ENCODE peak calls at places on chromosomes 2 and 18, in five cellular contexts. T is adipocyte, P is transverse colon, K is Peyer's patch, Z is SK-N-SH. Q is an unnamed sample.
A peak's percentile ranks its signal among the peaks of the same experiment; 100 is the strongest.

GRCh38 chr2:235008584-235009044 is 56.8 kb downstream of the SH3BP4 start:
- DNase-seq in T (no peak), P (peak; percentile 52), Z (no peak), K (no peak), Q (no peak)

GRCh38 chr2:74571058-74571457 is 16.5 kb downstream of the DOK1 start:
- DNase-seq in T (no peak), P (no peak), K (no peak), Z (no peak), Q (no peak)

GRCh38 chr2:190217616-190218015 is 102.0 kb downstream of the HIBCH start:
- DNase-seq in K (no peak), Z (no peak), T (no peak), P (no peak), Q (no peak)

GRCh38 chr2:99337931-99338580 is 867 bp downstream of the EIF5B start:
- DNase-seq in Z (peak; percentile 18), P (no peak), T (peak; percentile 60), K (no peak), Q (peak; percentile 0)

GRCh38 chr2:229856416-229856815 is 65.4 kb downstream of the TRIP12 start:
- DNase-seq in T (peak; percentile 15), P (no peak), K (no peak), Z (no peak), Q (no peak)

GRCh38 chr2:42281682-42282081 is 79.3 kb downstream of the COX7A2L start:
- DNase-seq in K (no peak), T (no peak), Z (no peak), P (no peak), Q (no peak)

GRCh38 chr2:201797175-201797840 is 9.0 kb upstream of the CDK15 start:
- DNase-seq in P (no peak), Z (no peak), T (peak; percentile 88), K (no peak), Q (no peak)

GRCh38 chr2:72109291-72109690 is 38.4 kb downstream of the CYP26B1 start:
- DNase-seq in P (no peak), K (no peak), Z (no peak), T (no peak), Q (no peak)

GRCh38 chr2:137151731-137152130 is 386.4 kb downstream of the THSD7B start:
- DNase-seq in T (no peak), Z (no peak), P (peak; percentile 44), K (no peak), Q (no peak)

GRCh38 chr2:240444464-240444863 is 9.0 kb downstream of the GPC1 start:
- DNase-seq in P (no peak), T (no peak), Z (no peak), K (no peak), Q (no peak)

GRCh38 chr2:179104736-179105135 is 54.8 kb upstream of the CCDC141 start:
- DNase-seq in T (peak; percentile 41), P (no peak), K (no peak), Z (no peak), Q (no peak)

GRCh38 chr2:62732262-62732777 is 26.8 kb downstream of the EHBP1 start:
- DNase-seq in K (no peak), Z (no peak), P (no peak), T (no peak), Q (no peak)

GRCh38 chr18:55779711-55780590 is 192.0 kb upstream of the TCF4 start:
- DNase-seq in P (peak; percentile 7), T (peak; percentile 79), Z (peak; percentile 85), K (peak; percentile 48), Q (no peak)

GRCh38 chr2:91477731-91478672 is 2786.5 kb downstream of the RPIA start:
- DNase-seq in K (peak; percentile 77), Z (peak; percentile 73), T (peak; percentile 35), P (no peak), Q (no peak)
- H3K27me3 ChIP-seq in K (peaks cover 27% of the 10 kb centered on the region), Z (peaks cover 20% of the 10 kb centered on the region), T (peaks cover 3% of the 10 kb centered on the region), P (peaks cover 56% of the 10 kb centered on the region), Q (peaks cover 9% of the 10 kb centered on the region)

DNA sequence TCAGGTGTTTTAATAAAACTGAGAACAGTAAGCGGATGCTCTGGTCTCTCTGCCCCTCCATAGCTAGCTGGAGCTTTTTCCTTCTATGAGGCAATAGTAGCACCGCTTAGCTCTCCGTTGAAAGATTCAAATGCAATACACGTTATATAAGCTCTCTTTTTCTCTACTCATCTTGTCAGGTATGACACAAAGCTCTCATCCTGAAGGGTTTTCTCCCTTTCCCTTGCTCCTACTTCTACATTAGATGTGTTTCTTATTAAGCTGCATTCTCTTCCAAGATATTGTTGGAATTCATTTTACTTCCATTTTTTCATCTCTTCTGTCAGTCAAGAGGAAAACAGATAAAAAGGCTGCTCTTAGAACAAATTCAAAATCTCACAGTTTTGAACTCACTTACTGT is 434.6 kb upstream of the DDX18 start:
- DNase-seq in K (no peak), P (no peak), T (no peak), Z (no peak), Q (no peak)
- H3K27me3 ChIP-seq in K (no peaks in the 10 kb centered on the region), P (no peaks in the 10 kb centered on the region), T (no peaks in the 10 kb centered on the region), Z (no peaks in the 10 kb centered on the region), Q (no peaks in the 10 kb centered on the region)

GRCh38 chr18:13247506-13247905 is 28.9 kb downstream of the LDLRAD4 start:
- DNase-seq in Z (no peak), P (no peak), K (no peak), T (no peak), Q (no peak)

GRCh38 chr18:13246121-13246520 is 27.6 kb downstream of the LDLRAD4 start:
- DNase-seq in Z (no peak), K (no peak), P (no peak), T (no peak), Q (no peak)

GRCh38 chr18:13244135-13244534 is 25.6 kb downstream of the LDLRAD4 start:
- DNase-seq in K (no peak), P (no peak), T (no peak), Z (no peak), Q (no peak)

GRCh38 chr18:13245481-13246000 is 27.0 kb downstream of the LDLRAD4 start:
- DNase-seq in Z (no peak), T (no peak), P (peak; percentile 25), K (peak; percentile 56), Q (no peak)

GRCh38 chr18:13246591-13246990 is 28.0 kb downstream of the LDLRAD4 start:
- DNase-seq in T (no peak), P (no peak), Z (no peak), K (no peak), Q (no peak)
- H3K27me3 ChIP-seq in T (peaks cover 3% of the 10 kb centered on the region), P (no peaks in the 10 kb centered on the region), Z (no peaks in the 10 kb centered on the region), K (no peaks in the 10 kb centered on the region), Q (no peaks in the 10 kb centered on the region)

DNA sequence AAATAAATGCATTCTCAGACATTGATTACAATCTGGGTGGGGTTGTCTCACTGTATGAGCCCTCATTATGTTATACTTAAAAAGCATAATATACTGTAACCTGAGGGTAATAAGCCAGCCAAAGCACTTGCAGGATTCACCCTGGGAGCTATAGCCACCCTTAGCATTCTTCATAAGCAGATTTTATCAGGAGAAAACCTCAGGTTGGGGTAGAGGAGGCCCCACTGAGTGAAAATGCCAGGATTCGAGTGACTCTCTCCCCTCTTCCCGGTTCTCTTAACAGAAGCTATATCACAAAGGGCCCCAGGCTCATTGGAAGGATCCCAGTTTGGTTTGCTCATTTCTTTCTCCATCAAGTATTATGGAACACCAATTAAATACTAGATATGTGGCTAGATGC is 178.2 kb downstream of the MSH2 start:
- DNase-seq in P (no peak), K (no peak), T (no peak), Z (no peak), Q (no peak)
- H3K27me3 ChIP-seq in P (peaks cover 2% of the 10 kb centered on the region), K (no peaks in the 10 kb centered on the region), T (peaks cover 2% of the 10 kb centered on the region), Z (peaks cover 6% of the 10 kb centered on the region), Q (no peaks in the 10 kb centered on the region)

Q was measured in CD8-positive, alpha-beta memory T cell.